ENCODE peak calls at places on chromosome 15, in four cellular contexts. B is gastrocnemius medialis; A is psoas muscle; I is CD4-positive, alpha-beta memory T cell. M is an unnamed sample.

GRCh38 chr15:65818927-65819562 is 27.0 kb upstream of the DENND4A start:
- DNase-seq in B (no peak), A (no peak), I (peak), M (no peak)

GRCh38 chr15:72179950-72180581 is 17.5 kb downstream of the GRAMD2A start:
- DNase-seq in B (no peak), A (no peak), I (no peak), M (no peak)

GRCh38 chr15:28950916-28951315 is 65.1 kb downstream of the APBA2 start:
- DNase-seq in B (no peak), A (no peak), I (no peak), M (no peak)

GRCh38 chr15:81914734-81915234 is 131.0 kb downstream of the MEX3B start:
- DNase-seq in B (no peak), A (peak), I (no peak), M (no peak)

GRCh38 chr15:96947830-96948229 is 617.3 kb downstream of the NR2F2 start:
- DNase-seq in B (no peak), A (no peak), I (no peak), M (no peak)

GRCh38 chr15:32818758-32819405 is 101.1 kb downstream of the GREM1 start:
- DNase-seq in B (no peak), A (no peak), I (no peak), M (no peak)

GRCh38 chr15:57820119-57820518 is 113.6 kb downstream of the POLR2M start:
- DNase-seq in B (no peak), A (no peak), I (no peak), M (no peak)

GRCh38 chr15:52496776-52497470 is 31.8 kb downstream of the MYO5A start:
- DNase-seq in B (no peak), A (no peak), I (no peak), M (no peak)

GRCh38 chr15:43932907-43933306 is 106.1 kb downstream of the WDR76 start:
- DNase-seq in B (no peak), A (no peak), I (no peak), M (peak)

GRCh38 chr15:60390931-60391501 is 6.8 kb downstream of the ANXA2 start:
- DNase-seq in B (no peak), A (peak), I (no peak), M (peak)

GRCh38 chr15:93049914-93050534 is 39.0 kb downstream of the RGMA start:
- DNase-seq in B (no peak), A (no peak), I (no peak), M (no peak)

GRCh38 chr15:66386204-66387123 is at the start of gene MAP2K1:
- DNase-seq in B (peak), A (peak), I (peak), M (peak)

GRCh38 chr15:78763796-78764241 is 47.4 kb downstream of the ADAMTS7 start:
- DNase-seq in B (peak), A (peak), I (no peak), M (peak)

GRCh38 chr15:96303503-96304054 is 26.9 kb upstream of the NR2F2 start:
- DNase-seq in B (no peak), A (no peak), I (no peak), M (no peak)

GRCh38 chr15:92979011-92979701 is 79.0 kb downstream of the CHD2 start:
- DNase-seq in B (no peak), A (no peak), I (no peak), M (no peak)

GRCh38 chr15:81480645-81481053 is 106.6 kb upstream of the TMC3 start:
- DNase-seq in B (no peak), A (no peak), I (peak), M (no peak)

GRCh38 chr15:80695911-80696651 is 971 bp downstream of the ABHD17C start:
- DNase-seq in B (no peak), A (peak), I (peak), M (no peak)

GRCh38 chr15:39649765-39650164 is 68.9 kb downstream of the THBS1 start:
- DNase-seq in B (no peak), A (no peak), I (no peak), M (no peak)

GRCh38 chr15:51051776-51052175 is 42.9 kb downstream of the TNFAIP8L3 start:
- DNase-seq in B (peak), A (peak), I (no peak), M (peak)

GRCh38 chr15:77786181-77786890 is 153.6 kb upstream of the LINGO1 start:
- DNase-seq in B (no peak), A (no peak), I (no peak), M (no peak)

GRCh38 chr15:85470549-85471271 is 90.3 kb downstream of the AKAP13 start:
- DNase-seq in B (no peak), A (no peak), I (no peak), M (no peak)

GRCh38 chr15:52252781-52253180 is 42.8 kb downstream of the MYO5C start:
- DNase-seq in B (no peak), A (no peak), I (no peak), M (no peak)

GRCh38 chr15:80823120-80823519 is 44.0 kb downstream of the CEMIP start:
- DNase-seq in B (no peak), A (no peak), I (no peak), M (no peak)

GRCh38 chr15:101614001-101614585 is 38.1 kb downstream of the TM2D3 start:
- DNase-seq in B (no peak), A (no peak), I (no peak), M (no peak)

GRCh38 chr15:81338422-81339007 is 14.6 kb upstream of the STARD5 start:
- DNase-seq in B (peak), A (peak), I (no peak), M (peak)

GRCh38 chr15:28918141-28918983 is 32.6 kb downstream of the APBA2 start:
- DNase-seq in B (no peak), A (no peak), I (no peak), M (no peak)

GRCh38 chr15:38691951-38692788 is 127.6 kb upstream of the RASGRP1 start:
- DNase-seq in B (no peak), A (no peak), I (no peak), M (no peak)

GRCh38 chr15:29968099-29968892 is 114.5 kb upstream of the GOLGA8J start:
- DNase-seq in B (no peak), A (no peak), I (no peak), M (no peak)

GRCh38 chr15:81280696-81281095 is 43.2 kb downstream of the STARD5 start:
- DNase-seq in B (no peak), A (no peak), I (no peak), M (no peak)

GRCh38 chr15:44219073-44219472 is 24.0 kb upstream of the FRMD5 start:
- DNase-seq in B (no peak), A (no peak), I (no peak), M (no peak)

GRCh38 chr15:76293361-76293760 is 17.9 kb downstream of the ETFA start:
- DNase-seq in B (no peak), A (no peak), I (no peak), M (no peak)

GRCh38 chr15:96270581-96271172 is 59.8 kb upstream of the NR2F2 start:
- DNase-seq in B (no peak), A (no peak), I (no peak), M (no peak)

GRCh38 chr15:25406846-25407245 is 32.0 kb downstream of the UBE3A start:
- DNase-seq in B (no peak), A (no peak), I (no peak), M (no peak)

GRCh38 chr15:90219421-90220141 is 14.2 kb downstream of the CIB1 start:
- DNase-seq in B (no peak), A (peak), I (peak), M (no peak)

GRCh38 chr15:94532226-94532625 is 300.9 kb downstream of the MCTP2 start:
- DNase-seq in B (no peak), A (no peak), I (no peak), M (peak)

GRCh38 chr15:25051399-25052154 is 96.8 kb downstream of the SNRPN start:
- DNase-seq in B (no peak), A (no peak), I (no peak), M (no peak)

GRCh38 chr15:37682304-37682703 is 252.1 kb upstream of the TMCO5A start:
- DNase-seq in B (no peak), A (no peak), I (no peak), M (no peak)

DNA sequence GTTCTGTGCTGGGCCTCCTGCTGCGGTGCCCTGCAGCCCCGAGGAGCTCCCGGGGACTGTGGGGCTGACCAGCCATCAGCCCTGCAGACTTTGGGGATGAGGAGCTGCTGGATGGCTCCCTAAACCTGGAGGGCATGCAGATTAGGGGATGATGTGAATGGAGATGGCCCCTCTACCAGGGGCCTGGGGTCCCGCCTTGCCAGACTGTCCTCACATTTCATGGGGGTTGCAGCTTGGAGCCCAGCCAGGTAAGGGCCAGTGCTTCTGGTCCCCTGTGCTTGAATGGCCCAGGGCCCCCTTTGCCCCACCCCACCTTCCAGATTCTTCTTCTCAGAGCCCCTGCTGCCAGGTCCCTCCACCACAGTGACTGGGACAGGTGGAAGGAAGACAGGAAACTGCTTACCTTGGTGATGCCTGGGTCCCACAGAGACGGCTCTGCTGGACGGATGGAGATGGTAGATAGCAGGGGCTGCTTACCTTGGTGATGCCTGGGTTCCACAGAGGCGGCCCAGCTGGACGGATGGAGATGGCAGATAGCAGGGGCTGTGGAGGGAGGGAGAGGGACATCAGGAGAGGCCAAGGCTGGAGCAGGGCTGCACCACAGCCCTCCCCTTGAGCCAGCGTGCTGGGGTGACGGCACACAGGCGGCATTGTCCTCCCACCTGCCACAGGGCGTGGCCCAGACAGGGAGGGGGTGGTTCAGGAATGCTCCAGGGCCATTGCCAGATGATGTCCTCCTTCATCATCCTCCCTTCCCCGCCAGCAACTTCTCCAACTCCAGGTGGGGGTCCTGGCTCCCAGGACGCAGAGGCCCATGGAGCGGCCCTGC is at the start of gene SPTBN5:
- DNase-seq in B (no peak), A (no peak), I (no peak), M (no peak)
- H3K4me3 ChIP-seq in B (no peak), A (peak), I (peak), M (peak)

GRCh38 chr15:99620178-99620577 is 54.4 kb downstream of the MEF2A start:
- DNase-seq in B (no peak), A (no peak), I (no peak), M (no peak)
- H3K27ac ChIP-seq in B (peak), A (peak), I (no peak), M (no peak)

GRCh38 chr15:53512029-53512428 is 247.4 kb downstream of the WDR72 start:
- DNase-seq in B (no peak), A (no peak), I (no peak), M (no peak)

GRCh38 chr15:53511175-53511574 is 248.3 kb downstream of the WDR72 start:
- DNase-seq in B (no peak), A (no peak), I (no peak), M (no peak)

GRCh38 chr15:53506370-53506769 is 253.1 kb downstream of the WDR72 start:
- DNase-seq in B (no peak), A (no peak), I (no peak), M (no peak)
- H3K4me3 ChIP-seq in B (no peak), A (no peak), I (no peak), M (no peak)

GRCh38 chr15:70439880-70440279 is 323.5 kb downstream of the UACA start:
- DNase-seq in B (no peak), A (no peak), I (no peak), M (peak)
- H3K27ac ChIP-seq in B (no peak), A (no peak), I (no peak), M (no peak)

GRCh38 chr15:34621675-34622074 is 38.2 kb upstream of the GOLGA8B start:
- DNase-seq in B (no peak), A (no peak), I (no peak), M (no peak)
- H3K4me3 ChIP-seq in B (no peak), A (no peak), I (no peak), M (no peak)

GRCh38 chr15:67792250-67792942 is 32.9 kb upstream of the SKOR1 start:
- DNase-seq in B (no peak), A (no peak), I (no peak), M (no peak)
- H3K27ac ChIP-seq in B (no peak), A (no peak), I (no peak), M (no peak)

M was measured in tibial artery.